ENCODE peak calls at places on chromosome 7, in four cellular contexts. O is aorta, G is astrocyte of the spinal cord, K is transverse colon. D is an unnamed sample.

GRCh38 chr7:102973096-102973802 is 60.4 kb downstream of the LRRC17 start:
- DNase-seq in O (peak; percentile 60), G (no peak), K (no peak), D (no peak)

GRCh38 chr7:126958367-126958766 is 294.4 kb downstream of the GRM8 start:
- DNase-seq in O (no peak), G (no peak), K (no peak), D (no peak)

GRCh38 chr7:43071604-43072003 is 40.8 kb upstream of the HECW1 start:
- DNase-seq in O (no peak), G (no peak), K (no peak), D (no peak)

GRCh38 chr7:140176271-140176701 is 497 bp downstream of the KDM7A start:
- DNase-seq in O (no peak), G (no peak), K (no peak), D (no peak)

GRCh38 chr7:114405427-114405826 is 9.2 kb upstream of the FOXP2 start:
- DNase-seq in O (no peak), G (peak; percentile 31), K (no peak), D (no peak)

GRCh38 chr7:45982912-45983719 is 62.0 kb upstream of the IGFBP3 start:
- DNase-seq in O (peak; percentile 52), G (no peak), K (no peak), D (no peak)

GRCh38 chr7:42236266-42237161 is 495 bp downstream of the GLI3 start:
- DNase-seq in O (peak; percentile 69), G (peak; percentile 73), K (peak; percentile 27), D (peak; percentile 39)

GRCh38 chr7:28922618-28923331 is 35.4 kb downstream of the TRIL start:
- DNase-seq in O (peak; percentile 70), G (peak; percentile 68), K (peak; percentile 76), D (peak; percentile 31)

GRCh38 chr7:44470080-44470479 is 20.4 kb downstream of the NUDCD3 start:
- DNase-seq in O (no peak), G (peak; percentile 59), K (no peak), D (no peak)

GRCh38 chr7:33837356-33837851 is 67.9 kb upstream of the BMPER start:
- DNase-seq in O (peak; percentile 69), G (no peak), K (no peak), D (no peak)

GRCh38 chr7:81846398-81846797 is 76.6 kb upstream of the HGF start:
- DNase-seq in O (peak; percentile 41), G (peak; percentile 31), K (no peak), D (peak; percentile 56)

GRCh38 chr7:28686418-28686800 is 271.7 kb downstream of the TRIL start:
- DNase-seq in O (no peak), G (peak; percentile 84), K (peak; percentile 12), D (peak; percentile 49)

GRCh38 chr7:87875151-87876039 is 765 bp downstream of the SLC25A40 start:
- DNase-seq in O (peak; percentile 48), G (peak; percentile 15), K (peak; percentile 41), D (no peak)

GRCh38 chr7:105800442-105800841 is 76.0 kb downstream of the ATXN7L1 start:
- DNase-seq in O (no peak), G (peak; percentile 45), K (no peak), D (no peak)

GRCh38 chr7:52726493-52726892 is 308.9 kb upstream of the POM121L12 start:
- DNase-seq in O (no peak), G (peak; percentile 22), K (no peak), D (no peak)

GRCh38 chr7:22278660-22279059 is 78.3 kb downstream of the RAPGEF5 start:
- DNase-seq in O (no peak), G (no peak), K (no peak), D (no peak)

GRCh38 chr7:117731455-117731854 is 141.8 kb downstream of the CTTNBP2 start:
- DNase-seq in O (no peak), G (no peak), K (no peak), D (no peak)

GRCh38 chr7:150322114-150322832 is 882 bp upstream of the LRRC61 start:
- DNase-seq in O (no peak), G (no peak), K (no peak), D (no peak)

GRCh38 chr7:143305423-143306070 is 10.4 kb upstream of the CLCN1 start:
- DNase-seq in O (peak; percentile 71), G (peak; percentile 26), K (peak; percentile 90), D (no peak)

GRCh38 chr7:99000904-99001442 is 122.6 kb downstream of the TRRAP start:
- DNase-seq in O (peak; percentile 18), G (no peak), K (no peak), D (no peak)

GRCh38 chr7:1033546-1034145 is 10.7 kb upstream of the GPR146 start:
- DNase-seq in O (no peak), G (no peak), K (no peak), D (no peak)

GRCh38 chr7:143048827-143049226 is 3.3 kb upstream of the OR6V1 start:
- DNase-seq in O (no peak), G (no peak), K (no peak), D (no peak)

DNA sequence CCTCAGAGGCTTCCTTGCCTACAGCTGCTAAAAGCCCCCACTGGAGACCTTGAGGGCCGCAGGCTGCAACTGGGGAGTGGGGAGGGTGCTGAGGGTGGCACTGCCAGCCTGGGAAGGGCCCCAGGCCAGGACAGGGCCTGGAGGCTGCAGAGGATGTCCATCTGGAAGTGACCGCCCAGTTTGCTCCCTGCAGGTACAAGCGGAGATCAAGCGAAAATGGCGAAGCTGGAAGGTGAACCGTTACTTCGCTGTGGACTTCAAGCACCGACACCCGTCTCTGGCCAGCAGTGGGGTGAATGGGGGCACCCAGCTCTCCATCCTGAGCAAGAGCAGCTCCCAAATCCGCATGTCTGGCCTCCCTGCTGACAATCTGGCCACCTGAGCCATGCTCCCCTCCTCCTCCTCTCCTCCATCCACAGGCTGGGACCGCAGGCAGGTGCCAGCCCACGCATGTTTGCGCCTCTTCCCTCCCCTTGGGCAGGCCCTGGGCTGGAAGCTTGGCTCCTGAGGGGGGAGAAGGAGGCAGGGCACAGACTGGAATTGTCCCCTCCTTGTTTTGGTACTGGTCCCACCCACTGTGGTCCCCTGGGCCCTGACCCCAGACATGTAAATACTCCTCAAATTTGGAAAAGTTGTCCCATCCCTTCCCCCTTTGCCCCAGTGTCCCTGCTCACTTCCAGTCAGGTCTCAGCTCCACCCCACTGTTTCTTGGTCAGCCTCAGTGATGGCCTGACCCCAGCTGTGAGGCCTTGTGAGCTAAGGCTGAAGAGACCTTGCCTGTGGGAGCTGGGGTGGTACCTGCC is 54.4 kb downstream of the ADCYAP1R1 start:
- DNase-seq in O (no peak), G (no peak), K (no peak), D (no peak)
- H3K4me3 ChIP-seq in O (no peak overlapping the region), G (no peak overlapping the region), K (no peak overlapping the region), D (no peak overlapping the region)

GRCh38 chr7:70693300-70693689 is 438.6 kb upstream of the GALNT17 start:
- DNase-seq in O (peak; percentile 57), G (peak; percentile 34), K (no peak), D (no peak)
- H3K4me3 ChIP-seq in O (peak overlapping the region; percentile 30), G (peak overlapping the region; percentile 93), K (peak overlapping the region; percentile 77), D (peak overlapping the region; percentile 89)

DNA sequence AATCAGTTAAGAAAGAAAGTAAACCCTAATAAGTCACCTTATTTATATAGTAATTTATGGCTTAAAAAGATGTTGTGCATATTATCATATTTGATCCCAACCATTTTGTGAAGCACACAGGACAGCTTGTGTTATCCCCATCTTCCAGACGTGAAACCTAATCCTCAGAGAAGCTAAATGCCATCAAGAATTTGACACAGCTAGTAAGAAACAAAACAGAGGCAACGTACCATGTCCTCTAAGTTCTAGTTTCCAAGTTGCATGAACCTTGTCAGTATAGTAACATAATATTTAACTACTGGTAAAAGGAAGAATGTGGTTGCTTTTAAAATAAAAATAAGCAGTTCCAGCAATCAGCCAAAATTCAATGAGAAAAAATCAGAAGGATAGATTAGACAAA is 41.5 kb downstream of the PTN start:
- DNase-seq in O (no peak), G (no peak), K (no peak), D (no peak)
- H3K4me3 ChIP-seq in O (no peak overlapping the region), G (no peak overlapping the region), K (no peak overlapping the region), D (no peak overlapping the region)

DNA sequence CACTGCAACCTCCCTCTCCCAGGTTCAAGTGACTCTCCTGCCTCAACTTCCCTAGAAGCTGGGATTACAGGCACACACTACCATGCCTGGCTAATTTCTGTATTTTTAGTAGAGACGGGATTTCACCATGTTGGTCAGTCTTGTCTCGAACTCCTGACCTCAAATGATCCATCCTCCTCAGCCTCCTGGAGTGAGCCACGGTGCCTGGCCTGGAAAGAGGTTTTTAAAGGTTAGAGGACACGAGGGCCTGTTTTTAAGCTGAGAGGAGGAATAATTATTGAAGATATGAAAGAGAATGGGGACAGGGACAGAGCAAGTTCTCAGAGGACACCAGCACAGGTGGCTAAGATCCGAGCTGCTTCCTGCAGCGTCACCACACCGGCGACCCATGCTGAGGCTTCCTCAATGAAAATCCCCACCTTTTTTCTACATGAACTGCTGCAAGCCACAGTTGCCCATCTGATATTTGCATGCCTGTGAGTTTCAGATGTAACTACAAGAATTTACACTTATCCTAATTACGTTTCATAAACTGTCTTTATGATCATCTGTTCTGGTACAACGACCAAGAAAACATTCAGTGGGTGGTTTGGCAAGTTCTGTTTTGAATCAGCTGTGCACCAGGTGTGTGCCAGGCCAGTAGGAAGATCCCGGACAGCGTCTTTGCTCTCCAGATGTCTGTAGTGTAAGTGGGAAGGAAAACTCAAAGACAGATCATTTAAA is 76.0 kb downstream of the HIP1 start:
- DNase-seq in O (no peak), G (no peak), K (peak; percentile 38), D (no peak)
- H3K4me3 ChIP-seq in O (no peak overlapping the region), G (no peak overlapping the region), K (no peak overlapping the region), D (no peak overlapping the region)

GRCh38 chr7:137990251-137990901 is 11.5 kb downstream of the CREB3L2 start:
- DNase-seq in O (no peak), G (peak; percentile 93), K (no peak), D (peak; percentile 90)

GRCh38 chr7:137992738-137993394 is 9.0 kb downstream of the CREB3L2 start:
- DNase-seq in O (peak; percentile 72), G (peak; percentile 92), K (peak; percentile 58), D (peak; percentile 98)

GRCh38 chr7:137993395-137993743 is 8.5 kb downstream of the CREB3L2 start:
- DNase-seq in O (no peak), G (no peak), K (no peak), D (no peak)

GRCh38 chr7:137994091-137994688 is 7.7 kb downstream of the CREB3L2 start:
- DNase-seq in O (no peak), G (no peak), K (no peak), D (no peak)

DNA sequence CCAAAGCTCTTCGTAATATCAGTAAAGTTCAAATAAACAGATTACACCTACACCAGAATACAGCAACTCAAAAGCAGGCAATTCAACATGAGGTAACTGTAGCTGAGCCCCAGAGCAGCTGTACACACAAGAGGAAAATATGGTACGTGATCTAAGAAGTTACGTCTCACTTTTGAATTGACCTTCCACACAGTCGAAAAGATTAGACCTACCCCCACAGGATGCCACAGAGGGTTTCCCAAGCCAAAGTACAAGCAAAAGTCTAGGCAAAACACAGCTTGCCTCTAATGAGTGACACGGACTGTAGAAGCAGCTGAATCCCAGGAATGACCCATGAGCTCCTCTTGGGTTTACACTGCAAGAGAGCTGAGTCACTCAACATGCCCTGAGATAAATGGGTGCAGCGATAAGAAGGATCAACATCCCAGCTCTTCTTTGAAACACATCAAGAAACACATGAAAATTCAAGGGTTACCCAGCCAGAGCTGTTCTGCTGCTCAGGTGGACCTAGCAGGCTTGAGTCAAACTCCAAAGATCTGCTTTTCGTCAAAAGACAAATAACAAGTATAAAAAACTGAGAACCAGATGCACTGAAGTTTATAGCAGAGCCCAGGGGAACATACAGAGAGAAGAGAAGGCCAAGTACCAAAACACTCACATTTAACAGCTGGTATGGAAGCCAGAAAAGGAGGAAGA is 9.7 kb downstream of the CREB3L2 start:
- DNase-seq in O (no peak), G (peak; percentile 82), K (no peak), D (no peak)
- H3K4me3 ChIP-seq in O (no peak overlapping the region), G (no peak overlapping the region), K (no peak overlapping the region), D (no peak overlapping the region)

GRCh38 chr7:130458256-130458655 is 17.4 kb upstream of the CEP41 start:
- DNase-seq in O (no peak), G (no peak), K (no peak), D (no peak)

GRCh38 chr7:130463553-130464434 is 23.0 kb upstream of the CEP41 start:
- DNase-seq in O (no peak), G (no peak), K (no peak), D (no peak)

GRCh38 chr7:130461256-130461655 is 20.4 kb upstream of the CEP41 start:
- DNase-seq in O (no peak), G (no peak), K (no peak), D (no peak)
- H3K4me3 ChIP-seq in O (no peak overlapping the region), G (no peak overlapping the region), K (no peak overlapping the region), D (no peak overlapping the region)

D was measured in skeletal muscle cell.